ENCODE peak calls at places on chromosomes 4 and X, in five cellular contexts. F is iris pigment epithelial cell; R is lung microvascular endothelial cell; C is activated T-cell treated with anti-CD3 and anti-CD28 coated beads, Interleukin-2, amount 50 U/mL, for 4 hours; B is amniotic epithelial cell. K is an unnamed sample.

GRCh38 chrX:131830400-131831184 is 192.5 kb upstream of the STK26 start:
- DNase-seq in B (peak; percentile 85), F (peak; percentile 43), R (peak; percentile 95), C (peak; percentile 40), K (peak; percentile 83)

GRCh38 chrX:109511113-109511512 is 25.5 kb upstream of the NXT2 start:
- DNase-seq in B (no peak), R (no peak), C (no peak), F (no peak), K (no peak)

GRCh38 chrX:50629774-50630173 is 159.1 kb upstream of the DGKK start:
- DNase-seq in R (no peak), C (no peak), F (no peak), B (no peak), K (no peak)

GRCh38 chr4:118338981-118339765 is 13.6 kb downstream of the PRSS12 start:
- DNase-seq in C (no peak), B (peak; percentile 33), F (peak; percentile 83), R (peak; percentile 73), K (peak; percentile 72)

GRCh38 chrX:134457708-134458107 is 2.3 kb upstream of the HPRT1 start:
- DNase-seq in R (no peak), C (no peak), B (no peak), F (no peak), K (no peak)

GRCh38 chr4:102430511-102430910 is 70.6 kb upstream of the NFKB1 start:
- DNase-seq in R (no peak), B (peak; percentile 29), F (peak; percentile 23), C (no peak), K (peak; percentile 42)

GRCh38 chr4:137664416-137664815 is 132.1 kb upstream of the PCDH18 start:
- DNase-seq in R (no peak), C (no peak), F (peak; percentile 62), B (peak; percentile 19), K (peak; percentile 67)

GRCh38 chrX:154125356-154126040 is 18.5 kb upstream of the OPN1LW start:
- DNase-seq in F (no peak), B (no peak), R (no peak), C (no peak), K (no peak)

GRCh38 chr4:113433536-113434246 is 327.8 kb downstream of the CAMK2D start:
- DNase-seq in C (no peak), B (no peak), F (no peak), R (no peak), K (peak; percentile 14)

K was measured in choroid plexus epithelial cell.